ENCODE peak calls at places on chromosomes 16 and 17, in four cellular contexts. N is AG10803, H is cardiac fibroblast, O is NCI-H446. K is an unnamed sample.
A peak's percentile ranks its signal among the peaks of the same experiment; 100 is the strongest.

GRCh38 chr17:17028059-17028877 is 14.0 kb upstream of the MPRIP start:
- DNase-seq in N (peak; percentile 90), H (peak; percentile 90), O (no peak), K (peak; percentile 22)

GRCh38 chr16:30740364-30741251 is 7.6 kb upstream of the PHKG2 start:
- DNase-seq in N (peak; percentile 80), H (peak; percentile 91), O (no peak), K (no peak)

GRCh38 chr16:59848314-59848713 is 1114.2 kb upstream of the GOT2 start:
- DNase-seq in N (peak; percentile 49), H (no peak), O (no peak), K (peak; percentile 25)

GRCh38 chr16:69481901-69482341 is 57.5 kb downstream of the CYB5B start:
- DNase-seq in N (peak; percentile 89), H (peak; percentile 76), O (peak; percentile 85), K (no peak)

GRCh38 chr16:19858006-19858653 is 26.5 kb downstream of the GPRC5B start:
- DNase-seq in N (no peak), H (peak; percentile 15), O (no peak), K (no peak)

GRCh38 chr17:44539664-44540063 is 17.6 kb upstream of the FZD2 start:
- DNase-seq in N (no peak), H (no peak), O (no peak), K (no peak)

GRCh38 chr16:13110124-13110796 is 208.9 kb downstream of the SHISA9 start:
- DNase-seq in N (peak; percentile 86), H (peak; percentile 35), O (peak; percentile 69), K (no peak)

GRCh38 chr16:82016268-82016667 is 5.0 kb upstream of the SDR42E1 start:
- DNase-seq in N (peak; percentile 58), H (peak; percentile 57), O (no peak), K (no peak)

GRCh38 chr16:68778551-68779231 is 41.6 kb downstream of the CDH1 start:
- DNase-seq in N (no peak), H (no peak), O (no peak), K (no peak)

GRCh38 chr17:34981538-34982241 is 1.4 kb downstream of the LIG3 start:
- DNase-seq in N (peak; percentile 43), H (peak; percentile 26), O (peak; percentile 5), K (no peak)

GRCh38 chr16:3147757-3148104 is 12.9 kb downstream of the ZNF213 start:
- DNase-seq in N (no peak), H (no peak), O (no peak), K (no peak)

GRCh38 chr17:12320286-12320685 is 299.6 kb downstream of the MAP2K4 start:
- DNase-seq in N (peak; percentile 21), H (peak; percentile 52), O (no peak), K (no peak)

GRCh38 chr17:51006601-51007000 is 114.1 kb downstream of the SPAG9 start:
- DNase-seq in N (peak; percentile 66), H (peak; percentile 49), O (no peak), K (no peak)

GRCh38 chr17:16215965-16216316 is 607 bp upstream of the NCOR1 start:
- DNase-seq in N (peak; percentile 52), H (no peak), O (no peak), K (no peak)

GRCh38 chr17:66211047-66211810 is 18.0 kb downstream of the APOH start:
- DNase-seq in N (no peak), H (no peak), O (no peak), K (no peak)

GRCh38 chr16:3475604-3476375 is 19.5 kb downstream of the C16orf90 start:
- DNase-seq in N (no peak), H (no peak), O (no peak), K (no peak)

GRCh38 chr16:59597269-59597668 is 863.2 kb upstream of the GOT2 start:
- DNase-seq in N (peak; percentile 31), H (peak; percentile 70), O (no peak), K (no peak)

GRCh38 chr16:34078697-34079096 is 619.3 kb downstream of the TP53TG3F start:
- DNase-seq in N (peak; percentile 14), H (peak; percentile 13), O (no peak), K (no peak)

GRCh38 chr17:17256316-17256715 is 19.3 kb upstream of the FLCN start:
- DNase-seq in N (no peak), H (no peak), O (no peak), K (no peak)

GRCh38 chr16:11615756-11616447 is 29.2 kb upstream of the LITAF start:
- DNase-seq in N (no peak), H (no peak), O (no peak), K (no peak)

GRCh38 chr17:692116-692515 is 22.5 kb downstream of the VPS53 start:
- DNase-seq in N (peak; percentile 91), H (peak; percentile 73), O (no peak), K (no peak)

GRCh38 chr17:57518587-57519118 is 226.4 kb downstream of the CCDC182 start:
- DNase-seq in N (no peak), H (no peak), O (peak; percentile 88), K (peak; percentile 98)

GRCh38 chr17:76232342-76232741 is 8.0 kb downstream of the RNF157 start:
- DNase-seq in N (peak; percentile 94), H (peak; percentile 97), O (peak; percentile 39), K (no peak)

GRCh38 chr16:19898924-19899604 is 14.4 kb upstream of the GPRC5B start:
- DNase-seq in N (peak; percentile 60), H (peak; percentile 72), O (peak; percentile 60), K (peak; percentile 21)

GRCh38 chr16:63575031-63575430 is 1538.8 kb upstream of the CDH8 start:
- DNase-seq in N (no peak), H (no peak), O (no peak), K (no peak)

GRCh38 chr17:49971848-49972485 is 3.0 kb downstream of the DLX4 start:
- DNase-seq in N (no peak), H (no peak), O (no peak), K (no peak)

GRCh38 chr16:57131351-57131970 is 39.1 kb downstream of the CPNE2 start:
- DNase-seq in N (no peak), H (no peak), O (no peak), K (no peak)

GRCh38 chr17:63222655-63223054 is 223.5 kb downstream of the CYB561 start:
- DNase-seq in N (peak; percentile 3), H (peak; percentile 36), O (no peak), K (no peak)

GRCh38 chr17:58120195-58120822 is 27.9 kb upstream of the OR4D1 start:
- DNase-seq in N (peak; percentile 55), H (peak; percentile 72), O (no peak), K (no peak)

GRCh38 chr16:12362482-12363458 is 386.2 kb downstream of the SNX29 start:
- DNase-seq in N (peak; percentile 60), H (peak; percentile 23), O (no peak), K (no peak)

K was measured in DMS 273 treated with DMSO at 0.1 percent for 48 hours.